ENCODE peak calls at places on chromosome 1, in nine cellular contexts. One of them, this sample, is unnamed.

GRCh38 chr1:185646202-185646683 is 87.9 kb upstream of the HMCN1 start:
- DNase-seq in LoVo: peak; percentile 91
- DNase-seq in psoas muscle: no peak
- DNase-seq in substantia nigra: no peak
- DNase-seq in SK-N-DZ: no peak
- DNase-seq in kidney: no peak
- DNase-seq in AG08396: peak; percentile 85
- DNase-seq in right cardiac atrium: peak; percentile 33
- DNase-seq in tibial artery: no peak
- DNase-seq in this sample: no peak

GRCh38 chr1:168623003-168623828 is 46.8 kb downstream of the XCL1 start:
- DNase-seq in SK-N-DZ: no peak
- DNase-seq in LoVo: no peak
- DNase-seq in kidney: no peak
- DNase-seq in substantia nigra: no peak
- DNase-seq in psoas muscle: peak; percentile 56
- DNase-seq in AG08396: peak; percentile 26
- DNase-seq in tibial artery: peak; percentile 73
- DNase-seq in right cardiac atrium: peak; percentile 41
- DNase-seq in this sample: no peak

GRCh38 chr1:151534662-151535278 is 5.3 kb upstream of the TUFT1 start:
- DNase-seq in SK-N-DZ: peak; percentile 54
- DNase-seq in kidney: no peak
- DNase-seq in psoas muscle: peak; percentile 80
- DNase-seq in substantia nigra: peak; percentile 26
- DNase-seq in right cardiac atrium: peak; percentile 75
- DNase-seq in AG08396: peak; percentile 82
- DNase-seq in tibial artery: peak; percentile 79
- DNase-seq in LoVo: no peak
- DNase-seq in this sample: peak; percentile 75

GRCh38 chr1:8373547-8374270 is 55.8 kb downstream of the SLC45A1 start:
- DNase-seq in substantia nigra: no peak
- DNase-seq in AG08396: peak; percentile 80
- DNase-seq in right cardiac atrium: peak; percentile 75
- DNase-seq in SK-N-DZ: no peak
- DNase-seq in psoas muscle: peak; percentile 74
- DNase-seq in tibial artery: peak; percentile 92
- DNase-seq in LoVo: no peak
- DNase-seq in kidney: peak; percentile 87
- DNase-seq in this sample: no peak

GRCh38 chr1:186882372-186883134 is 53.8 kb downstream of the PLA2G4A start:
- DNase-seq in LoVo: no peak
- DNase-seq in substantia nigra: no peak
- DNase-seq in right cardiac atrium: no peak
- DNase-seq in AG08396: no peak
- DNase-seq in tibial artery: no peak
- DNase-seq in kidney: no peak
- DNase-seq in SK-N-DZ: no peak
- DNase-seq in psoas muscle: no peak
- DNase-seq in this sample: no peak

GRCh38 chr1:39592069-39592468 is 15.5 kb upstream of the PABPC4 start:
- DNase-seq in AG08396: no peak
- DNase-seq in right cardiac atrium: no peak
- DNase-seq in SK-N-DZ: no peak
- DNase-seq in LoVo: no peak
- DNase-seq in substantia nigra: no peak
- DNase-seq in tibial artery: no peak
- DNase-seq in kidney: no peak
- DNase-seq in psoas muscle: no peak
- DNase-seq in this sample: no peak

GRCh38 chr1:26344147-26344920 is 9.6 kb downstream of the CRYBG2 start:
- DNase-seq in LoVo: no peak
- DNase-seq in tibial artery: no peak
- DNase-seq in kidney: no peak
- DNase-seq in substantia nigra: no peak
- DNase-seq in SK-N-DZ: no peak
- DNase-seq in AG08396: no peak
- DNase-seq in psoas muscle: no peak
- DNase-seq in right cardiac atrium: no peak
- DNase-seq in this sample: no peak

GRCh38 chr1:205568469-205569361 is 63.1 kb downstream of the ELK4 start:
- DNase-seq in substantia nigra: no peak
- DNase-seq in right cardiac atrium: no peak
- DNase-seq in psoas muscle: no peak
- DNase-seq in SK-N-DZ: no peak
- DNase-seq in tibial artery: peak; percentile 58
- DNase-seq in LoVo: no peak
- DNase-seq in kidney: no peak
- DNase-seq in AG08396: no peak
- DNase-seq in this sample: no peak

GRCh38 chr1:217661407-217661806 is 30.3 kb downstream of the SPATA17 start:
- DNase-seq in right cardiac atrium: no peak
- DNase-seq in SK-N-DZ: no peak
- DNase-seq in substantia nigra: no peak
- DNase-seq in psoas muscle: no peak
- DNase-seq in LoVo: no peak
- DNase-seq in tibial artery: no peak
- DNase-seq in AG08396: no peak
- DNase-seq in kidney: no peak
- DNase-seq in this sample: no peak

GRCh38 chr1:55547441-55547840 is 332.3 kb upstream of the USP24 start:
- DNase-seq in tibial artery: no peak
- DNase-seq in LoVo: no peak
- DNase-seq in AG08396: no peak
- DNase-seq in substantia nigra: no peak
- DNase-seq in kidney: no peak
- DNase-seq in psoas muscle: no peak
- DNase-seq in SK-N-DZ: no peak
- DNase-seq in right cardiac atrium: no peak
- DNase-seq in this sample: no peak

GRCh38 chr1:147611587-147611986 is 58.7 kb downstream of the ACP6 start:
- DNase-seq in substantia nigra: no peak
- DNase-seq in right cardiac atrium: no peak
- DNase-seq in kidney: no peak
- DNase-seq in tibial artery: no peak
- DNase-seq in LoVo: no peak
- DNase-seq in AG08396: no peak
- DNase-seq in psoas muscle: no peak
- DNase-seq in SK-N-DZ: no peak
- DNase-seq in this sample: no peak

GRCh38 chr1:36178479-36179219 is 22.7 kb downstream of the MAP7D1 start:
- DNase-seq in SK-N-DZ: no peak
- DNase-seq in kidney: no peak
- DNase-seq in AG08396: no peak
- DNase-seq in substantia nigra: no peak
- DNase-seq in tibial artery: no peak
- DNase-seq in right cardiac atrium: no peak
- DNase-seq in psoas muscle: no peak
- DNase-seq in LoVo: no peak
- DNase-seq in this sample: no peak

GRCh38 chr1:28926629-28927441 is 12.5 kb downstream of the EPB41 start:
- DNase-seq in LoVo: peak; percentile 16
- DNase-seq in AG08396: no peak
- DNase-seq in kidney: no peak
- DNase-seq in substantia nigra: no peak
- DNase-seq in psoas muscle: no peak
- DNase-seq in tibial artery: no peak
- DNase-seq in right cardiac atrium: no peak
- DNase-seq in SK-N-DZ: no peak
- DNase-seq in this sample: peak; percentile 49

GRCh38 chr1:231828182-231828920 is 201.8 kb downstream of the DISC1 start:
- DNase-seq in substantia nigra: no peak
- DNase-seq in tibial artery: no peak
- DNase-seq in SK-N-DZ: no peak
- DNase-seq in psoas muscle: no peak
- DNase-seq in right cardiac atrium: no peak
- DNase-seq in kidney: no peak
- DNase-seq in LoVo: peak; percentile 65
- DNase-seq in AG08396: peak; percentile 56
- DNase-seq in this sample: no peak

GRCh38 chr1:188706742-188707141 is 1770.9 kb downstream of the BRINP3 start:
- DNase-seq in psoas muscle: no peak
- DNase-seq in substantia nigra: no peak
- DNase-seq in right cardiac atrium: no peak
- DNase-seq in tibial artery: no peak
- DNase-seq in AG08396: no peak
- DNase-seq in kidney: no peak
- DNase-seq in LoVo: peak; percentile 61
- DNase-seq in SK-N-DZ: no peak
- DNase-seq in this sample: no peak

GRCh38 chr1:42324398-42325013 is 10.5 kb downstream of the FOXJ3 start:
- DNase-seq in LoVo: no peak
- DNase-seq in psoas muscle: no peak
- DNase-seq in kidney: no peak
- DNase-seq in AG08396: no peak
- DNase-seq in SK-N-DZ: no peak
- DNase-seq in tibial artery: no peak
- DNase-seq in substantia nigra: no peak
- DNase-seq in right cardiac atrium: no peak
- DNase-seq in this sample: no peak

GRCh38 chr1:174367892-174368291 is 79.9 kb upstream of the GPR52 start:
- DNase-seq in kidney: no peak
- DNase-seq in substantia nigra: no peak
- DNase-seq in AG08396: no peak
- DNase-seq in tibial artery: no peak
- DNase-seq in LoVo: no peak
- DNase-seq in psoas muscle: no peak
- DNase-seq in SK-N-DZ: no peak
- DNase-seq in right cardiac atrium: peak; percentile 45
- DNase-seq in this sample: no peak

GRCh38 chr1:95974586-95974985 is 740.6 kb downstream of the RWDD3 start:
- DNase-seq in right cardiac atrium: no peak
- DNase-seq in psoas muscle: no peak
- DNase-seq in substantia nigra: no peak
- DNase-seq in kidney: peak; percentile 32
- DNase-seq in AG08396: no peak
- DNase-seq in tibial artery: no peak
- DNase-seq in SK-N-DZ: no peak
- DNase-seq in LoVo: no peak
- DNase-seq in this sample: no peak

GRCh38 chr1:236351875-236352573 is 42.1 kb upstream of the EDARADD start:
- DNase-seq in LoVo: no peak
- DNase-seq in substantia nigra: no peak
- DNase-seq in tibial artery: no peak
- DNase-seq in psoas muscle: no peak
- DNase-seq in AG08396: no peak
- DNase-seq in kidney: no peak
- DNase-seq in SK-N-DZ: no peak
- DNase-seq in right cardiac atrium: no peak
- DNase-seq in this sample: no peak

GRCh38 chr1:112743174-112744018 is 28.3 kb upstream of the PPM1J start:
- DNase-seq in kidney: no peak
- DNase-seq in substantia nigra: no peak
- DNase-seq in AG08396: peak; percentile 32
- DNase-seq in LoVo: no peak
- DNase-seq in psoas muscle: no peak
- DNase-seq in tibial artery: no peak
- DNase-seq in right cardiac atrium: no peak
- DNase-seq in SK-N-DZ: no peak
- DNase-seq in this sample: no peak

GRCh38 chr1:1291611-1292441 is 11.6 kb downstream of the SCNN1D start:
- DNase-seq in SK-N-DZ: peak; percentile 71
- DNase-seq in substantia nigra: no peak
- DNase-seq in AG08396: peak; percentile 73
- DNase-seq in psoas muscle: peak; percentile 58
- DNase-seq in right cardiac atrium: peak; percentile 65
- DNase-seq in kidney: no peak
- DNase-seq in tibial artery: no peak
- DNase-seq in LoVo: peak; percentile 52
- DNase-seq in this sample: no peak

GRCh38 chr1:151841141-151841540 is 1.5 kb upstream of the C2CD4D start:
- DNase-seq in kidney: no peak
- DNase-seq in tibial artery: no peak
- DNase-seq in SK-N-DZ: no peak
- DNase-seq in AG08396: no peak
- DNase-seq in LoVo: peak; percentile 12
- DNase-seq in psoas muscle: no peak
- DNase-seq in right cardiac atrium: no peak
- DNase-seq in substantia nigra: no peak
- DNase-seq in this sample: no peak

GRCh38 chr1:51236548-51237312 is 657 bp downstream of the RNF11 start:
- DNase-seq in kidney: peak; percentile 87
- DNase-seq in LoVo: peak; percentile 18
- DNase-seq in substantia nigra: peak; percentile 27
- DNase-seq in AG08396: peak; percentile 38
- DNase-seq in right cardiac atrium: peak; percentile 35
- DNase-seq in psoas muscle: peak; percentile 38
- DNase-seq in SK-N-DZ: peak; percentile 22
- DNase-seq in tibial artery: peak; percentile 78
- DNase-seq in this sample: peak; percentile 57

GRCh38 chr1:16938351-16939321 is 16.9 kb downstream of the CROCC start:
- DNase-seq in tibial artery: no peak
- DNase-seq in SK-N-DZ: no peak
- DNase-seq in substantia nigra: no peak
- DNase-seq in psoas muscle: no peak
- DNase-seq in right cardiac atrium: no peak
- DNase-seq in LoVo: no peak
- DNase-seq in kidney: peak; percentile 83
- DNase-seq in AG08396: no peak
- DNase-seq in this sample: no peak

GRCh38 chr1:43936470-43937151 is 3.0 kb downstream of the ARTN start:
- DNase-seq in tibial artery: no peak
- DNase-seq in psoas muscle: peak; percentile 30
- DNase-seq in LoVo: no peak
- DNase-seq in SK-N-DZ: peak; percentile 66
- DNase-seq in substantia nigra: no peak
- DNase-seq in AG08396: peak; percentile 69
- DNase-seq in right cardiac atrium: no peak
- DNase-seq in kidney: no peak
- DNase-seq in this sample: no peak

GRCh38 chr1:147580609-147581008 is 39.3 kb downstream of the BCL9 start:
- DNase-seq in kidney: no peak
- DNase-seq in SK-N-DZ: no peak
- DNase-seq in psoas muscle: no peak
- DNase-seq in right cardiac atrium: no peak
- DNase-seq in AG08396: no peak
- DNase-seq in LoVo: no peak
- DNase-seq in tibial artery: no peak
- DNase-seq in substantia nigra: no peak
- DNase-seq in this sample: no peak

GRCh38 chr1:160726498-160727391 is 12.3 kb upstream of the SLAMF7 start:
- DNase-seq in kidney: no peak
- DNase-seq in right cardiac atrium: peak; percentile 23
- DNase-seq in psoas muscle: no peak
- DNase-seq in substantia nigra: peak; percentile 5
- DNase-seq in tibial artery: peak; percentile 68
- DNase-seq in LoVo: peak; percentile 80
- DNase-seq in SK-N-DZ: peak; percentile 26
- DNase-seq in AG08396: peak; percentile 61
- DNase-seq in this sample: peak; percentile 72

GRCh38 chr1:161115132-161115711 is 2.6 kb downstream of the PFDN2 start:
- DNase-seq in tibial artery: no peak
- DNase-seq in AG08396: no peak
- DNase-seq in SK-N-DZ: no peak
- DNase-seq in substantia nigra: no peak
- DNase-seq in kidney: no peak
- DNase-seq in right cardiac atrium: no peak
- DNase-seq in psoas muscle: peak; percentile 45
- DNase-seq in LoVo: peak; percentile 63
- DNase-seq in this sample: no peak

GRCh38 chr1:41862411-41863221 is 56.1 kb downstream of the HIVEP3 start:
- DNase-seq in tibial artery: no peak
- DNase-seq in right cardiac atrium: no peak
- DNase-seq in SK-N-DZ: no peak
- DNase-seq in kidney: no peak
- DNase-seq in LoVo: no peak
- DNase-seq in psoas muscle: no peak
- DNase-seq in AG08396: peak; percentile 26
- DNase-seq in substantia nigra: no peak
- DNase-seq in this sample: peak; percentile 73

GRCh38 chr1:3907031-3907534 is 7.0 kb upstream of the C1orf174 start:
- DNase-seq in psoas muscle: no peak
- DNase-seq in LoVo: no peak
- DNase-seq in tibial artery: peak; percentile 60
- DNase-seq in kidney: peak; percentile 70
- DNase-seq in SK-N-DZ: no peak
- DNase-seq in right cardiac atrium: no peak
- DNase-seq in AG08396: no peak
- DNase-seq in substantia nigra: no peak
- DNase-seq in this sample: no peak

GRCh38 chr1:152411846-152412245 is 2.2 kb downstream of the CRNN start:
- DNase-seq in SK-N-DZ: no peak
- DNase-seq in psoas muscle: no peak
- DNase-seq in kidney: peak; percentile 53
- DNase-seq in right cardiac atrium: no peak
- DNase-seq in substantia nigra: no peak
- DNase-seq in AG08396: no peak
- DNase-seq in tibial artery: no peak
- DNase-seq in LoVo: no peak
- DNase-seq in this sample: no peak